ENCODE peak calls at places on chromosome 10, in eight cellular contexts. D is Peyer's patch, C is upper lobe of right lung, E is colonic mucosa, O is suprapubic skin, T is A549, A is cardiac muscle cell, F is endothelial cell of umbilical vein. L is an unnamed sample. For H3K9me3, the result is how much of the 10 kb centered on the place peaks cover.

GRCh38 chr10:62050941-62051433 is 149.5 kb downstream of the ARID5B start:
- DNase-seq in D (peak), C (no peak), E (no peak), O (peak), T (peak), A (peak), F (peak), L (peak)

GRCh38 chr10:133215586-133215985 is 14.4 kb upstream of the UTF1 start:
- DNase-seq in D (no peak), C (no peak), E (no peak), O (no peak), T (no peak), A (no peak), F (no peak), L (no peak)

GRCh38 chr10:97574374-97575100 is 2.0 kb downstream of the ANKRD2 start:
- DNase-seq in D (peak), C (peak), E (peak), O (no peak), T (peak), A (peak), F (peak), L (peak)

GRCh38 chr10:50508315-50509051 is 115.3 kb downstream of the SGMS1 start:
- DNase-seq in D (no peak), C (no peak), E (no peak), O (no peak), T (no peak), A (no peak), F (no peak), L (no peak)

GRCh38 chr10:124955243-124955642 is 13.3 kb downstream of the ZRANB1 start:
- DNase-seq in D (no peak), C (no peak), E (no peak), O (no peak), T (no peak), A (no peak), F (no peak), L (no peak)

GRCh38 chr10:125547010-125547650 is 135.8 kb downstream of the TEX36 start:
- DNase-seq in D (no peak), C (no peak), E (no peak), O (no peak), T (no peak), A (no peak), F (no peak), L (no peak)

GRCh38 chr10:11328264-11329054 is 283.0 kb downstream of the USP6NL start:
- DNase-seq in D (no peak), C (no peak), E (no peak), O (no peak), T (no peak), A (no peak), F (no peak), L (no peak)

GRCh38 chr10:42952358-42952757 is 124.5 kb upstream of the RET start:
- DNase-seq in D (peak), C (peak), E (peak), O (peak), T (no peak), A (peak), F (no peak), L (no peak)

GRCh38 chr10:114605155-114605797 is 52.8 kb downstream of the ABLIM1 start:
- DNase-seq in D (no peak), C (no peak), E (no peak), O (no peak), T (no peak), A (no peak), F (no peak), L (no peak)

GRCh38 chr10:77974396-77975074 is 48.0 kb upstream of the DLG5 start:
- DNase-seq in D (no peak), C (no peak), E (peak), O (no peak), T (peak), A (peak), F (peak), L (peak)

GRCh38 chr10:27500886-27501285 is 3.2 kb upstream of the RAB18 start:
- DNase-seq in D (no peak), C (no peak), E (no peak), O (no peak), T (no peak), A (no peak), F (no peak), L (no peak)

GRCh38 chr10:34010891-34011290 is 676.4 kb upstream of the NRP1 start:
- DNase-seq in D (no peak), C (no peak), E (no peak), O (no peak), T (no peak), A (no peak), F (no peak), L (no peak)

GRCh38 chr10:95297402-95297801 is 6.6 kb upstream of the PDLIM1 start:
- DNase-seq in D (no peak), C (no peak), E (no peak), O (no peak), T (no peak), A (peak), F (no peak), L (no peak)

GRCh38 chr10:12806228-12807095 is 195.1 kb downstream of the CCDC3 start:
- DNase-seq in D (no peak), C (no peak), E (peak), O (no peak), T (no peak), A (no peak), F (no peak), L (no peak)

GRCh38 chr10:59027975-59028640 is 148.3 kb upstream of the PHYHIPL start:
- DNase-seq in D (no peak), C (no peak), E (no peak), O (no peak), T (no peak), A (no peak), F (no peak), L (no peak)

GRCh38 chr10:28566458-28566857 is 33.5 kb downstream of the WAC start:
- DNase-seq in D (no peak), C (no peak), E (no peak), O (no peak), T (no peak), A (no peak), F (peak), L (no peak)

DNA sequence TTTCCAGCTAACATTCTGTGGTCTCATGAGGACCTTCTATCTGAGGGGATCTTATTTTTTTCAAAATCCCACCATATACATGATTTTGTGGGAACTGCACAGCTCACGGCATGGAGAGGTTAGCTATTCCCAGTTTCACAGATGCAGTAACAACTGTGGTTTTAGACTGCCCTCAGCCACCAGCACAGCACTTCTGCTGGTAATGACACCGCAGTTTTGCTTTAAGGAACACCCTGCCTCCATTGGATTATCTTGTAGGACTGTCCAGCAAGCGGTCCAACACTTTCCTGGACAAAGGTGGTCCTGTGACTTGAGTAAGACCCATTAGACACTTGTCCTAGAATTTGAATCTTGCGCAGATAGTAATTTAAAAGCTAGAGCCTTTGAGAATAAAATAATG is 65.3 kb upstream of the SMNDC1 start:
- DNase-seq in D (peak), C (no peak), E (no peak), O (no peak), T (no peak), A (no peak), F (no peak), L (no peak)
- H3K9me3 ChIP-seq in D (under half), C (under half), E (under half), O (under half), T (under half), A (under half), F (under half), L (under half)

GRCh38 chr10:79346388-79347225 is 662 bp upstream of the PPIF start:
- DNase-seq in D (no peak), C (peak), E (peak), O (no peak), T (no peak), A (no peak), F (no peak), L (no peak)
- H3K4me3 ChIP-seq in D (no peak), C (no peak), E (no peak), O (peak), T (no peak), A (no peak), F (no peak), L (peak)

DNA sequence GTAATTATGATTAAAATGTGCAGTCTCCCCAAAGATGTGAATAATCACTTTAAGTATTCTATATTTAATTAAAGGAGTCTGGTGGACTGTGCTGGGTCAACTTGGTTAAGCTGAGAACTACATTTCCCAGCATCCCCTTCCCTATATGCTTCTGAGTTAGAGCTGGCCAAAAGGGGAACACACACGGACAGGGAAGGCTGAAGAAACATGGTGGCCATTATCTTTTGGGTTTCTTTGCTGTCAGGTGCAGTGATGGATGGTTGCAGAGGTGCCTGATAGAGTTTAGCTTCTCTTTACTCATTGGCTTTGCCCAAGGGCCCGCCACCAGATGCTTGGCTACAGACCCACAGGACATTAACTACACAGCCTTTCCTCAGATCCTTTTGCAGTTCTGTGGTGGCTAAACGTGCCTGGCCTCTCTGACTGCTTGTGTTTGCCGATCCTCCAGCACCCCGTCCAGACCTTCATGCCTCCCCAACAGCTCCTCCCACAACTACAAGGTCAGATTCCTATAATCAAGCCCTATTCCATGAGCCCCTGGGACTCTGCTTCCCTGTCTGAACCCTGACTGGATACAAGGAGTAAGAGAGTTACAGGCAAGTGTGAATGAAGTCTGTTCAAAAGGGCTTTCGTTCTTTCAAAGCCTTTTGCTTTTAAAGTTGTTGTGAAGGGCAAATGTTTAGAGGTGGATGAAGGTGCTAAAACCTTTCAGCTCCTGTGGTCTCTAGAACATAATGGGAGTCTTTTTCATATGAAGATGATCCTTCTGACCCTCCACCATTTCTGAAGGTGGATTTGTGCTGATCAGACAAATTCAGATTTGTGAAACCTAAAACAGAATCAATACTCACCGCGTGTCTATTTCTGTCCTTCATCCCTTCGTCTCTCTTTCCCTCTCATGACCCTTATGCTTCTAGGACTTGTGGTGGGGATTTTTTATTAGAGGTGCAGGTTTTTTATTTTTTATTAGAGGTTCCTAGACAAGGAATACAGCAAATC is 21.5 kb downstream of the BUB3 start:
- DNase-seq in D (no peak), C (no peak), E (no peak), O (no peak), T (no peak), A (no peak), F (no peak), L (no peak)
- TF ChIP-seq CTCF in D (no peak), C (no peak), E (no peak), O (no peak), T (no peak), A (no peak), F (no peak), L (no peak)

DNA sequence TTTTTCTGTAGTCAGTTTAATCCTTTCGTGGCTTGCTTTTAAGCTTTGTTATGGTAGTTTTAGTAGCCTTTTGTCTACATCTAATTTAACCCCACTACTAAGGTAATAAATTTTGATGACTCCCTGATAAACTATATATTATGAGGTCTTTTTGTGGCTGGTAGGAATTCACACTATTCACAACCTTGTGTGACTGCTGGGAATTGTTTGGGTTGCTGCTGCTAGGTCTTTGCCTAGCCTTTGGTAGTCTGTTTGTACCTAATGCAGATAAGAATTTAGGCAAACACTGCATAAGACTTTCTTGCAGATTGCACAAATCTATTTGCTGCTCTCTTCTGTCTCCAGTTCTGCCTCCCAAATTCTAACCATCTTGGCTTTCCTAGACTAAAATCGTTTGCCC is 58.3 kb downstream of the SHOC2 start:
- DNase-seq in D (no peak), C (no peak), E (no peak), O (no peak), T (no peak), A (no peak), F (no peak), L (no peak)
- H3K9me3 ChIP-seq in D (under half), C (under half), E (under half), O (under half), T (under half), A (under half), F (under half), L (under half)

GRCh38 chr10:29618341-29619171 is 16.2 kb downstream of the SVIL start:
- DNase-seq in D (no peak), C (peak), E (peak), O (no peak), T (no peak), A (no peak), F (no peak), L (no peak)
- H3K4me3 ChIP-seq in D (no peak), C (no peak), E (no peak), O (no peak), T (peak), A (no peak), F (no peak), L (peak)

GRCh38 chr10:53447576-53447975 is 675.0 kb upstream of the MBL2 start:
- DNase-seq in D (no peak), C (no peak), E (no peak), O (no peak), T (no peak), A (no peak), F (no peak), L (no peak)

GRCh38 chr10:53458007-53458406 is 685.4 kb upstream of the MBL2 start:
- DNase-seq in D (no peak), C (no peak), E (no peak), O (no peak), T (no peak), A (no peak), F (no peak), L (no peak)

GRCh38 chr10:53453196-53453595 is 680.6 kb upstream of the MBL2 start:
- DNase-seq in D (no peak), C (no peak), E (no peak), O (no peak), T (no peak), A (peak), F (no peak), L (no peak)
- TF ChIP-seq CTCF in D (no peak), C (peak), E (no peak), O (no peak), T (no peak), A (no peak), F (peak), L (no peak)

DNA sequence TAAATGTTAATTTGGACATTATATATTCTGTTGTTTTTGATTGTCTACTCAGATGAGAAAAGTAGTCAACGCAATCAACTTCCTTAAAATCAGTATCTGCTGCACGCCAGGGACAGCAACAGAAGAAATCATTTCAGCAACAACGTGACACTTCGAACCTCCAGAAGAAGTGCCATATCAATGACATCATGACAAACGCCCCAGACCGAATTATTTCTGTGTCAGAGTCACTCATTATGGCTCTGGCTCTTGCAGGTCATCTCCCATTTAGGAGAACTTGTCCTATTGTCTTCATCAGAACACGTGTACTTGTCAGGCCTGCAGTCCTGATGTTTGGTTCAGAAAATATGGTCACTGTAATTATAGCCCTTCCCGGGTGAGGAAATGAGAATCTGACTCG is 276.3 kb downstream of the ADARB2 start:
- DNase-seq in D (no peak), C (no peak), E (no peak), O (no peak), T (no peak), A (no peak), F (no peak), L (no peak)
- H3K9me3 ChIP-seq in D (under half), C (under half), E (under half), O (under half), T (under half), A (under half), F (under half), L (under half)

GRCh38 chr10:100890141-100890695 is 22.5 kb upstream of the SLF2 start:
- DNase-seq in D (no peak), C (no peak), E (no peak), O (no peak), T (no peak), A (no peak), F (no peak), L (peak)
- H3K4me3 ChIP-seq in D (no peak), C (no peak), E (no peak), O (no peak), T (no peak), A (no peak), F (no peak), L (no peak)

GRCh38 chr10:57579926-57580325 is 687.8 kb downstream of the IPMK start:
- DNase-seq in D (no peak), C (no peak), E (no peak), O (no peak), T (peak), A (peak), F (no peak), L (no peak)
- TF ChIP-seq CTCF in D (no peak), C (peak), E (no peak), O (no peak), T (peak), A (peak), F (no peak), L (peak)

DNA sequence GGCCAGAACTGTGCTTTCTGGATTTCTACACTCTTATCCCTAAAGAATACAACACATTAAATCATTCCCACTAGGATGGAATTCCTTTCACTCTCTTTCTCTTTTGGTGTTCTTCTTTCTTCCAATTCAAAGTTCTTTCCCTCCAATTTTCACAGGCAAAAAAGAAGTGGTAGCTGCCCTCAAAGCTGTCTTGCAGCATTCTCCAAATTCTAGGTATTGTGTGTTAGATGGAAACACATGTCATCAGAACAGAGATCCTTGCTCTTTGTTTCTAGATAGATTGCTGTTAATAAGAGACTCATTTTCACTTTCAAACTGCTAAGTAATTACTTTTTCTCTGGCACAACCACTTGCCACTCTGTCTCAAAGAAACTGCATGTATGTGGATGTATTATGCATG is 31.0 kb downstream of the SHTN1 start:
- DNase-seq in D (no peak), C (no peak), E (no peak), O (no peak), T (no peak), A (no peak), F (no peak), L (no peak)
- H3K9me3 ChIP-seq in D (under half), C (under half), E (under half), O (under half), T (under half), A (under half), F (under half), L (under half)